ENCODE peak calls at places on chromosomes 13 and 19, in six cellular contexts. G is IMR-90, B is neuronal stem cell, K is H9, L is mesendoderm, R is H1. P is an unnamed sample.

GRCh38 chr19:33580645-33581037 is 41.1 kb upstream of the CHST8 start:
- DNase-seq in G (no peak), B (no peak), K (no peak), L (no peak), R (no peak), P (no peak)

GRCh38 chr19:42315024-42315423 is 1.9 kb downstream of the TMEM145 start:
- DNase-seq in G (no peak), B (no peak), K (no peak), L (no peak), R (no peak), P (no peak)

GRCh38 chr19:35430382-35431146 is 17.5 kb upstream of the FFAR2 start:
- DNase-seq in G (no peak), B (no peak), K (no peak), L (no peak), R (no peak), P (no peak)

GRCh38 chr13:23129329-23129728 is 51.5 kb upstream of the SGCG start:
- DNase-seq in G (no peak), B (no peak), K (no peak), L (no peak), R (no peak), P (no peak)

GRCh38 chr19:21586341-21587116 is 81.1 kb downstream of the ZNF429 start:
- DNase-seq in G (no peak), B (no peak), K (peak), L (peak), R (peak), P (peak)

GRCh38 chr13:94272038-94272437 is 207.4 kb downstream of the DCT start:
- DNase-seq in G (peak), B (no peak), K (no peak), L (no peak), R (no peak), P (no peak)

GRCh38 chr13:100694722-100695644 is 20.4 kb upstream of the TMTC4 start:
- DNase-seq in G (peak), B (peak), K (peak), L (peak), R (peak), P (peak)

GRCh38 chr13:25232937-25233515 is 54.3 kb downstream of the MTMR6 start:
- DNase-seq in G (peak), B (no peak), K (no peak), L (peak), R (no peak), P (no peak)

GRCh38 chr19:1618157-1619093 is 13.2 kb upstream of the UQCR11 start:
- DNase-seq in G (no peak), B (no peak), K (peak), L (peak), R (peak), P (peak)

GRCh38 chr13:99737456-99737855 is 234.1 kb downstream of the ZIC5 start:
- DNase-seq in G (no peak), B (no peak), K (no peak), L (no peak), R (peak), P (no peak)

GRCh38 chr13:44050450-44051063 is 170.9 kb downstream of the LACC1 start:
- DNase-seq in G (peak), B (no peak), K (no peak), L (no peak), R (no peak), P (no peak)

GRCh38 chr19:19134687-19135158 is 3.6 kb downstream of the TMEM161A start:
- DNase-seq in G (no peak), B (no peak), K (peak), L (peak), R (peak), P (peak)

GRCh38 chr19:40265055-40265762 is 19.9 kb downstream of the AKT2 start:
- DNase-seq in G (no peak), B (no peak), K (no peak), L (no peak), R (no peak), P (no peak)

GRCh38 chr19:12481781-12482504 is 2.7 kb downstream of the ZNF709 start:
- DNase-seq in G (no peak), B (no peak), K (no peak), L (no peak), R (no peak), P (no peak)

GRCh38 chr19:14495678-14496028 is 274 bp downstream of the GIPC1 start:
- DNase-seq in G (no peak), B (no peak), K (no peak), L (no peak), R (no peak), P (no peak)
- H4K8ac ChIP-seq in G (peak), B (no peak), K (no peak), L (no peak), R (no peak), P (peak)

GRCh38 chr13:41456768-41457588 is at the start of gene RGCC:
- DNase-seq in G (peak), B (peak), K (peak), L (peak), R (peak), P (peak)
- H3K23ac ChIP-seq in G (peak), B (peak), K (no peak), L (peak), R (no peak), P (no peak)

GRCh38 chr19:7417671-7418324 is 69.1 kb downstream of the ARHGEF18 start:
- DNase-seq in G (peak), B (no peak), K (no peak), L (peak), R (no peak), P (peak)
- H3K18ac ChIP-seq in G (no peak), B (peak), K (no peak), L (no peak), R (no peak), P (peak)

DNA sequence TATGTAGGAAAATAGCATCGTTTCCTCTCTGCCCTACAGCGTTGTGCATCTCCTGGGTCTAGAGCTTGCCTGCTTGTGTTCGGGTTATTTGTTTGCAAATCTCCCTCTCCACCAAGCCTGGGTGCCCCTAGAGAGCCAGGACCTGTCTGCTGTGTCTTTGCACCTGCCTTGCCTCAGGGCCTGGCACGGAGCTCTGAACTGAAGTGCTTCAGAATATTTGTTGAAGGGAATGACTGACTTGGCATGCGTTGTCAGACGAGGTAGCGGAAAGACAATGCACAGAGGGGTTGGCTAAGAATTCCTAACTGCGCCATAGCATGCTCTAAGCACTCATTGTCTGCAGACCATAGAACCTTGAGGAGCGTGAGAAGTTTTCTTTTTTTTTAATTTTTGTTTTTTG is 263.4 kb downstream of the FGF9 start:
- DNase-seq in G (no peak), B (no peak), K (no peak), L (no peak), R (no peak), P (no peak)
- H4K8ac ChIP-seq in G (no peak), B (no peak), K (no peak), L (no peak), R (no peak), P (no peak)

GRCh38 chr13:110713981-110714797 is 689 bp downstream of the ING1 start:
- DNase-seq in G (peak), B (peak), K (peak), L (peak), R (peak), P (peak)

GRCh38 chr13:110714798-110715394 is 1.4 kb downstream of the ING1 start:
- DNase-seq in G (peak), B (peak), K (peak), L (peak), R (peak), P (peak)

GRCh38 chr13:110712081-110712848 is 1.2 kb upstream of the ING1 start:
- DNase-seq in G (peak), B (peak), K (peak), L (peak), R (peak), P (peak)

GRCh38 chr13:110712849-110713641 is 455 bp upstream of the ING1 start:
- DNase-seq in G (peak), B (peak), K (peak), L (peak), R (peak), P (peak)

GRCh38 chr13:110713642-110713952 is at the start of gene ING1:
- DNase-seq in G (no peak), B (no peak), K (no peak), L (no peak), R (no peak), P (no peak)
- H3K23ac ChIP-seq in G (peak), B (peak), K (no peak), L (peak), R (no peak), P (peak)

DNA sequence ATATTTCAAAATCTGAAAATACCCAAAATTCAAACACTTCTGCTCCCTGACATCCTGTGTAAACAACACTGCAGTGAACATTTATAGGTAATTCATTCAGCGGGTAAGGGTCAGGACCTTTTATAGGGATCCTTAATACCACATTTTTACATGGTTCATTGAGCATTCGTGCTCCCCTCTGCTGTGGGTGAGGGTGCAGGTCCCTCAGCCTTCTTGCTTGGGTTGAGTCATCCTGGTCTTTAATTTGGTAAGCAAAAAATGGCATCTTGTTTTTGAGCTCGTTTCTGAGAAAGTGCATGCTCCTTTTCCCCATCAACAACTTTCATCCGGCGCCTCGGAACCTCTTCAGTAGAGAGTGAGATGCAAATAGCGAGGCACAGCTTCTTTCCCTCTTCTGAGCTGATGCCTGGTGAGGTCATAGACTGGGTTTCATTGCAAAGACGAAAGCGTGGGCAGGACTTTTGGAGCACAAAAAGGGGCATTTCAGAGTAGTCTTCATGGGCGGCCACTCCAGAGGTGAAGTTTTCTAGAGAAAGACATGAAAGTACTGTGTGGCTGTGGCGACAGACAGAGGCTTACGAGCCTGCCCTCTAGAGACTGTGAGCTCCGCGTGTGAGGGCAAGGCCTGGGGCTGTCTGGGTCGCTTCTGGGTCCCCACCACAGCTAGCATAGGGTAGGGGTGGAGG is 44.5 kb downstream of the BBC3 start:
- DNase-seq in G (no peak), B (no peak), K (no peak), L (no peak), R (no peak), P (no peak)
- H3K18ac ChIP-seq in G (no peak), B (no peak), K (no peak), L (no peak), R (no peak), P (peak)

GRCh38 chr13:68813397-68813796 is 1294.2 kb upstream of the ATXN8OS start:
- DNase-seq in G (no peak), B (no peak), K (no peak), L (no peak), R (no peak), P (no peak)
- H4K8ac ChIP-seq in G (no peak), B (no peak), K (no peak), L (no peak), R (no peak), P (no peak)

GRCh38 chr19:3984908-3985642 is at the start of gene EEF2:
- DNase-seq in G (peak), B (peak), K (peak), L (peak), R (peak), P (peak)
- H3K23ac ChIP-seq in G (peak), B (peak), K (no peak), L (peak), R (peak), P (peak)

GRCh38 chr19:46288896-46289588 is 7.8 kb upstream of the HIF3A start:
- DNase-seq in G (peak), B (no peak), K (no peak), L (no peak), R (no peak), P (no peak)
- H3K18ac ChIP-seq in G (no peak), B (no peak), K (no peak), L (no peak), R (no peak), P (no peak)

GRCh38 chr19:49581007-49581508 is at the start of gene PRRG2:
- DNase-seq in G (no peak), B (no peak), K (peak), L (peak), R (peak), P (no peak)
- H4K8ac ChIP-seq in G (peak), B (no peak), K (no peak), L (peak), R (peak), P (peak)

P was measured in trophoblast cell.